ENCODE peak calls at places on chromosomes 13 and 19, in eight cellular contexts. One of them, this sample, is unnamed.

GRCh38 chr19:12703056-12703455 is 6.6 kb upstream of the FBXW9 start:
- DNase-seq in hippocampal formation: no peak
- DNase-seq in GM23338: peak; percentile 94
- DNase-seq in HFFc6: no peak
- DNase-seq in right cardiac atrium: no peak
- DNase-seq in sigmoid colon: no peak
- DNase-seq in activated CD4-positive, CD25-positive, alpha-beta regulatory T cell: no peak
- DNase-seq in AG09319: no peak
- DNase-seq in this sample: no peak

GRCh38 chr19:36973844-36974195 is 57.7 kb downstream of the ZNF568 start:
- DNase-seq in hippocampal formation: no peak
- DNase-seq in GM23338: no peak
- DNase-seq in HFFc6: no peak
- DNase-seq in right cardiac atrium: no peak
- DNase-seq in sigmoid colon: no peak
- DNase-seq in activated CD4-positive, CD25-positive, alpha-beta regulatory T cell: no peak
- DNase-seq in AG09319: no peak
- DNase-seq in this sample: no peak

GRCh38 chr13:39599842-39600241 is 3.2 kb downstream of the LHFPL6 start:
- DNase-seq in hippocampal formation: no peak
- DNase-seq in GM23338: no peak
- DNase-seq in HFFc6: no peak
- DNase-seq in right cardiac atrium: no peak
- DNase-seq in sigmoid colon: no peak
- DNase-seq in activated CD4-positive, CD25-positive, alpha-beta regulatory T cell: no peak
- DNase-seq in AG09319: no peak
- DNase-seq in this sample: no peak

GRCh38 chr13:112442483-112443090 is 66.4 kb downstream of the SPACA7 start:
- DNase-seq in hippocampal formation: no peak
- DNase-seq in GM23338: peak; percentile 24
- DNase-seq in HFFc6: no peak
- DNase-seq in right cardiac atrium: no peak
- DNase-seq in sigmoid colon: no peak
- DNase-seq in activated CD4-positive, CD25-positive, alpha-beta regulatory T cell: no peak
- DNase-seq in AG09319: no peak
- DNase-seq in this sample: no peak

GRCh38 chr19:42028304-42029216 is 34.5 kb upstream of the ATP1A3 start:
- DNase-seq in hippocampal formation: no peak
- DNase-seq in GM23338: peak; percentile 85
- DNase-seq in HFFc6: no peak
- DNase-seq in right cardiac atrium: no peak
- DNase-seq in sigmoid colon: no peak
- DNase-seq in activated CD4-positive, CD25-positive, alpha-beta regulatory T cell: peak; percentile 8
- DNase-seq in AG09319: no peak
- DNase-seq in this sample: peak; percentile 70

GRCh38 chr13:22173605-22174004 is 502.7 kb downstream of the FGF9 start:
- DNase-seq in hippocampal formation: no peak
- DNase-seq in GM23338: no peak
- DNase-seq in HFFc6: no peak
- DNase-seq in right cardiac atrium: no peak
- DNase-seq in sigmoid colon: no peak
- DNase-seq in activated CD4-positive, CD25-positive, alpha-beta regulatory T cell: no peak
- DNase-seq in AG09319: no peak
- DNase-seq in this sample: no peak

GRCh38 chr19:17117250-17117789 is 41.7 kb downstream of the MYO9B start:
- DNase-seq in hippocampal formation: no peak
- DNase-seq in GM23338: no peak
- DNase-seq in HFFc6: no peak
- DNase-seq in right cardiac atrium: no peak
- DNase-seq in sigmoid colon: no peak
- DNase-seq in activated CD4-positive, CD25-positive, alpha-beta regulatory T cell: no peak
- DNase-seq in AG09319: no peak
- DNase-seq in this sample: no peak

GRCh38 chr19:19321143-19321577 is 531 bp downstream of the MAU2 start:
- DNase-seq in hippocampal formation: no peak
- DNase-seq in GM23338: peak; percentile 73
- DNase-seq in HFFc6: no peak
- DNase-seq in right cardiac atrium: no peak
- DNase-seq in sigmoid colon: no peak
- DNase-seq in activated CD4-positive, CD25-positive, alpha-beta regulatory T cell: no peak
- DNase-seq in AG09319: no peak
- DNase-seq in this sample: no peak

GRCh38 chr19:50817941-50818858 is 5.4 kb downstream of the KLK1 start:
- DNase-seq in hippocampal formation: no peak
- DNase-seq in GM23338: peak; percentile 96
- DNase-seq in HFFc6: no peak
- DNase-seq in right cardiac atrium: peak; percentile 46
- DNase-seq in sigmoid colon: no peak
- DNase-seq in activated CD4-positive, CD25-positive, alpha-beta regulatory T cell: peak; percentile 41
- DNase-seq in AG09319: no peak
- DNase-seq in this sample: no peak

GRCh38 chr19:57934820-57935665 is at the start of gene ZNF418:
- DNase-seq in hippocampal formation: peak; percentile 75
- DNase-seq in GM23338: peak; percentile 98
- DNase-seq in HFFc6: peak; percentile 35
- DNase-seq in right cardiac atrium: peak; percentile 66
- DNase-seq in sigmoid colon: peak; percentile 75
- DNase-seq in activated CD4-positive, CD25-positive, alpha-beta regulatory T cell: no peak
- DNase-seq in AG09319: peak; percentile 39
- DNase-seq in this sample: no peak

GRCh38 chr13:43153436-43154082 is 130.2 kb downstream of the DNAJC15 start:
- DNase-seq in hippocampal formation: no peak
- DNase-seq in GM23338: no peak
- DNase-seq in HFFc6: peak; percentile 89
- DNase-seq in right cardiac atrium: no peak
- DNase-seq in sigmoid colon: no peak
- DNase-seq in activated CD4-positive, CD25-positive, alpha-beta regulatory T cell: no peak
- DNase-seq in AG09319: peak; percentile 48
- DNase-seq in this sample: no peak

GRCh38 chr13:113657851-113658741 is at the start of gene ATP4B:
- DNase-seq in hippocampal formation: no peak
- DNase-seq in GM23338: no peak
- DNase-seq in HFFc6: no peak
- DNase-seq in right cardiac atrium: no peak
- DNase-seq in sigmoid colon: peak; percentile 40
- DNase-seq in activated CD4-positive, CD25-positive, alpha-beta regulatory T cell: no peak
- DNase-seq in AG09319: no peak
- DNase-seq in this sample: no peak

GRCh38 chr19:739998-740715 is 10.8 kb upstream of the MISP start:
- DNase-seq in hippocampal formation: no peak
- DNase-seq in GM23338: no peak
- DNase-seq in HFFc6: no peak
- DNase-seq in right cardiac atrium: no peak
- DNase-seq in sigmoid colon: no peak
- DNase-seq in activated CD4-positive, CD25-positive, alpha-beta regulatory T cell: no peak
- DNase-seq in AG09319: no peak
- DNase-seq in this sample: no peak

GRCh38 chr13:76937416-76937815 is 10.9 kb upstream of the ACOD1 start:
- DNase-seq in hippocampal formation: no peak
- DNase-seq in GM23338: no peak
- DNase-seq in HFFc6: peak; percentile 92
- DNase-seq in right cardiac atrium: no peak
- DNase-seq in sigmoid colon: no peak
- DNase-seq in activated CD4-positive, CD25-positive, alpha-beta regulatory T cell: no peak
- DNase-seq in AG09319: peak; percentile 73
- DNase-seq in this sample: no peak

GRCh38 chr13:30905932-30906383 is at the start of gene MEDAG:
- DNase-seq in hippocampal formation: no peak
- DNase-seq in GM23338: no peak
- DNase-seq in HFFc6: no peak
- DNase-seq in right cardiac atrium: peak; percentile 91
- DNase-seq in sigmoid colon: peak; percentile 91
- DNase-seq in activated CD4-positive, CD25-positive, alpha-beta regulatory T cell: no peak
- DNase-seq in AG09319: peak; percentile 24
- DNase-seq in this sample: no peak

GRCh38 chr13:47672982-47673670 is 327.9 kb downstream of the SUCLA2 start:
- DNase-seq in hippocampal formation: no peak
- DNase-seq in GM23338: no peak
- DNase-seq in HFFc6: peak; percentile 81
- DNase-seq in right cardiac atrium: peak; percentile 15
- DNase-seq in sigmoid colon: no peak
- DNase-seq in activated CD4-positive, CD25-positive, alpha-beta regulatory T cell: no peak
- DNase-seq in AG09319: peak; percentile 87
- DNase-seq in this sample: no peak

GRCh38 chr19:2415281-2415972 is 12.0 kb downstream of the TIMM13 start:
- DNase-seq in hippocampal formation: no peak
- DNase-seq in GM23338: peak; percentile 35
- DNase-seq in HFFc6: no peak
- DNase-seq in right cardiac atrium: no peak
- DNase-seq in sigmoid colon: no peak
- DNase-seq in activated CD4-positive, CD25-positive, alpha-beta regulatory T cell: no peak
- DNase-seq in AG09319: no peak
- DNase-seq in this sample: no peak

GRCh38 chr13:80168089-80168850 is 172.7 kb downstream of the SPRY2 start:
- DNase-seq in hippocampal formation: no peak
- DNase-seq in GM23338: no peak
- DNase-seq in HFFc6: peak; percentile 60
- DNase-seq in right cardiac atrium: no peak
- DNase-seq in sigmoid colon: no peak
- DNase-seq in activated CD4-positive, CD25-positive, alpha-beta regulatory T cell: no peak
- DNase-seq in AG09319: no peak
- DNase-seq in this sample: no peak

GRCh38 chr13:33441015-33441414 is 155.5 kb upstream of the STARD13 start:
- DNase-seq in hippocampal formation: no peak
- DNase-seq in GM23338: peak; percentile 67
- DNase-seq in HFFc6: peak; percentile 23
- DNase-seq in right cardiac atrium: no peak
- DNase-seq in sigmoid colon: no peak
- DNase-seq in activated CD4-positive, CD25-positive, alpha-beta regulatory T cell: no peak
- DNase-seq in AG09319: no peak
- DNase-seq in this sample: no peak

GRCh38 chr19:13623686-13624405 is 117.6 kb upstream of the CACNA1A start:
- DNase-seq in hippocampal formation: no peak
- DNase-seq in GM23338: peak; percentile 27
- DNase-seq in HFFc6: no peak
- DNase-seq in right cardiac atrium: no peak
- DNase-seq in sigmoid colon: no peak
- DNase-seq in activated CD4-positive, CD25-positive, alpha-beta regulatory T cell: no peak
- DNase-seq in AG09319: no peak
- DNase-seq in this sample: no peak

GRCh38 chr19:7605490-7606222 is 10.0 kb downstream of the CAMSAP3 start:
- DNase-seq in hippocampal formation: no peak
- DNase-seq in GM23338: peak; percentile 91
- DNase-seq in HFFc6: no peak
- DNase-seq in right cardiac atrium: no peak
- DNase-seq in sigmoid colon: no peak
- DNase-seq in activated CD4-positive, CD25-positive, alpha-beta regulatory T cell: no peak
- DNase-seq in AG09319: no peak
- DNase-seq in this sample: no peak

GRCh38 chr19:48424694-48425219 is 21.0 kb upstream of the GRWD1 start:
- DNase-seq in hippocampal formation: no peak
- DNase-seq in GM23338: peak; percentile 45
- DNase-seq in HFFc6: peak; percentile 9
- DNase-seq in right cardiac atrium: no peak
- DNase-seq in sigmoid colon: no peak
- DNase-seq in activated CD4-positive, CD25-positive, alpha-beta regulatory T cell: no peak
- DNase-seq in AG09319: no peak
- DNase-seq in this sample: no peak

This sample was measured in activated naive CD4-positive, alpha-beta T cell treated with anti-CD3 and anti-CD28 coated beads, Interleukin-2, amount 50 U/mL, for 72 hours.